ENCODE peak calls at places on chromosome X, in four cellular contexts. H, O, Y and N are unnamed samples.
A peak's percentile ranks its signal among the peaks of the same experiment; 100 is the strongest.

GRCh38 chrX:115898382-115899001 is 272.1 kb upstream of the AGTR2 start:
- DNase-seq in H (no peak), Y (peak; percentile 89), O (no peak), N (no peak)

GRCh38 chrX:11558972-11559371 is 106.7 kb downstream of the ARHGAP6 start:
- DNase-seq in Y (no peak), H (no peak), O (peak; percentile 11), N (no peak)

GRCh38 chrX:115571712-115572111 is 10.7 kb downstream of the PLS3 start:
- DNase-seq in O (no peak), H (no peak), Y (no peak), N (no peak)

GRCh38 chrX:70289793-70290770 is at the start of the genes KIF4A and PDZD11:
- DNase-seq in H (peak; percentile 91), Y (peak; percentile 82), O (peak; percentile 80), N (peak; percentile 72)

GRCh38 chrX:3066555-3066954 is 25.3 kb downstream of the ARSF start:
- DNase-seq in Y (peak; percentile 48), H (no peak), O (no peak), N (no peak)

GRCh38 chrX:51024106-51024696 is 113.7 kb downstream of the BMP15 start:
- DNase-seq in H (no peak), Y (no peak), O (no peak), N (no peak)

GRCh38 chrX:119605398-119605738 is 856 bp downstream of the NKRF start:
- DNase-seq in Y (no peak), O (peak; percentile 5), H (no peak), N (no peak)

GRCh38 chrX:26613951-26614350 is 398.0 kb downstream of the MAGEB5 start:
- DNase-seq in H (no peak), O (no peak), Y (no peak), N (no peak)

GRCh38 chrX:124346064-124346876 is at the start of gene SH2D1A:
- DNase-seq in H (no peak), O (no peak), Y (no peak), N (no peak)

GRCh38 chrX:110741213-110741796 is 54.3 kb downstream of the CHRDL1 start:
- DNase-seq in O (no peak), H (no peak), Y (no peak), N (no peak)

GRCh38 chrX:152412105-152412504 is 39.0 kb downstream of the GABRA3 start:
- DNase-seq in O (no peak), Y (no peak), H (no peak), N (no peak)

GRCh38 chrX:100341111-100341510 is 69.0 kb downstream of the PCDH19 start:
- DNase-seq in O (no peak), Y (no peak), H (no peak), N (no peak)

GRCh38 chrX:39688576-39689373 is 409.0 kb downstream of the BCOR start:
- DNase-seq in H (peak; percentile 71), O (peak; percentile 75), Y (no peak), N (peak; percentile 58)

GRCh38 chrX:40174594-40175415 is 77.0 kb upstream of the BCOR start:
- DNase-seq in Y (peak; percentile 58), H (peak; percentile 29), O (peak; percentile 62), N (peak; percentile 45)

GRCh38 chrX:39253551-39253950 is 452.3 kb downstream of the MID1IP1 start:
- DNase-seq in O (no peak), H (no peak), Y (no peak), N (no peak)

GRCh38 chrX:130578906-130579305 is 177.1 kb downstream of the RBMX2 start:
- DNase-seq in H (no peak), O (no peak), Y (no peak), N (no peak)

GRCh38 chrX:106894392-106894909 is 8.7 kb downstream of the RIPPLY1 start:
- DNase-seq in Y (peak; percentile 69), O (peak; percentile 70), H (peak; percentile 69), N (peak; percentile 57)

GRCh38 chrX:88863726-88864125 is 116.7 kb downstream of the CPXCR1 start:
- DNase-seq in O (no peak), H (no peak), Y (no peak), N (no peak)

GRCh38 chrX:131741103-131741581 is 197.3 kb downstream of the OR13H1 start:
- DNase-seq in H (no peak), Y (peak; percentile 90), O (no peak), N (no peak)

GRCh38 chrX:17519349-17519748 is 144.3 kb downstream of the NHS start:
- DNase-seq in Y (peak; percentile 48), H (no peak), O (no peak), N (no peak)

GRCh38 chrX:51182545-51182944 is 150.1 kb upstream of the NUDT10 start:
- DNase-seq in H (no peak), O (no peak), Y (no peak), N (no peak)

GRCh38 chrX:107978707-107979307 is 3.4 kb downstream of the TEX13B start:
- DNase-seq in H (peak; percentile 44), O (no peak), Y (no peak), N (no peak)

GRCh38 chrX:107673933-107674479 is 45.7 kb downstream of the PRPS1 start:
- DNase-seq in H (peak; percentile 38), Y (peak; percentile 85), O (peak; percentile 22), N (no peak)

GRCh38 chrX:357693-358471 is 28.8 kb downstream of the PPP2R3B start:
- DNase-seq in O (no peak), Y (no peak), H (no peak), N (no peak)

GRCh38 chrX:69090022-69090421 is 75.2 kb downstream of the PJA1 start:
- DNase-seq in O (no peak), Y (no peak), H (no peak), N (no peak)

GRCh38 chrX:120752431-120753128 is 122.7 kb upstream of the C1GALT1C1 start:
- DNase-seq in Y (no peak), H (no peak), O (no peak), N (no peak)

GRCh38 chrX:65813245-65813644 is 145.8 kb downstream of the MSN start:
- DNase-seq in H (no peak), O (no peak), Y (no peak), N (no peak)

GRCh38 chrX:120309873-120310730 is 1.2 kb downstream of the TMEM255A start:
- DNase-seq in O (peak; percentile 27), H (peak; percentile 59), Y (no peak), N (no peak)

GRCh38 chrX:49153467-49153866 is 9.1 kb upstream of the MAGIX start:
- DNase-seq in H (no peak), Y (no peak), O (no peak), N (no peak)

GRCh38 chrX:130539721-130540321 is 138.0 kb downstream of the RBMX2 start:
- DNase-seq in H (peak; percentile 48), O (peak; percentile 61), Y (no peak), N (peak; percentile 57)

GRCh38 chrX:13764765-13765164 is 30.2 kb downstream of the OFD1 start:
- DNase-seq in Y (no peak), O (peak; percentile 57), H (no peak), N (peak; percentile 38)

GRCh38 chrX:12007881-12008280 is 130.4 kb upstream of the FRMPD4 start:
- DNase-seq in Y (no peak), O (no peak), H (no peak), N (no peak)

GRCh38 chrX:82648062-82648461 is 860.0 kb upstream of the POU3F4 start:
- DNase-seq in H (peak; percentile 28), O (no peak), Y (no peak), N (no peak)

GRCh38 chrX:70168238-70169188 is 8.8 kb upstream of the DGAT2L6 start:
- DNase-seq in Y (no peak), O (peak; percentile 16), H (peak; percentile 87), N (no peak)

GRCh38 chrX:12820737-12821136 is 29.5 kb downstream of the PRPS2 start:
- DNase-seq in Y (no peak), H (no peak), O (no peak), N (no peak)